ENCODE peak calls at places on chromosomes 13 and 19, in five cellular contexts. One of them, this sample, is unnamed.

GRCh38 chr13:109941951-109942350 is 155.6 kb upstream of the IRS2 start:
- DNase-seq in epithelial cell of esophagus: peak; percentile 80
- DNase-seq in K562: no peak
- DNase-seq in ecto neural progenitor cell: no peak
- DNase-seq in NCI-H526 treated with DMSO at 0.1 percent for 48 hours: no peak
- DNase-seq in this sample: no peak

GRCh38 chr13:29849731-29850212 is 645 bp downstream of the UBL3 start:
- DNase-seq in epithelial cell of esophagus: peak; percentile 83
- DNase-seq in K562: peak; percentile 30
- DNase-seq in ecto neural progenitor cell: peak; percentile 63
- DNase-seq in NCI-H526 treated with DMSO at 0.1 percent for 48 hours: peak; percentile 70
- DNase-seq in this sample: peak; percentile 74

GRCh38 chr19:39192846-39193245 is 3.9 kb upstream of the NCCRP1 start:
- DNase-seq in epithelial cell of esophagus: peak; percentile 44
- DNase-seq in K562: no peak
- DNase-seq in ecto neural progenitor cell: no peak
- DNase-seq in NCI-H526 treated with DMSO at 0.1 percent for 48 hours: no peak
- DNase-seq in this sample: no peak

GRCh38 chr19:28523619-28524018 is 689.3 kb downstream of the UQCRFS1 start:
- DNase-seq in epithelial cell of esophagus: no peak
- DNase-seq in K562: no peak
- DNase-seq in ecto neural progenitor cell: no peak
- DNase-seq in NCI-H526 treated with DMSO at 0.1 percent for 48 hours: no peak
- DNase-seq in this sample: no peak

GRCh38 chr19:8361921-8362793 is 1.8 kb upstream of the ANGPTL4 start:
- DNase-seq in epithelial cell of esophagus: peak; percentile 100
- DNase-seq in K562: no peak
- DNase-seq in ecto neural progenitor cell: no peak
- DNase-seq in NCI-H526 treated with DMSO at 0.1 percent for 48 hours: no peak
- DNase-seq in this sample: peak; percentile 96

GRCh38 chr19:54069482-54069881 is 5.8 kb upstream of the VSTM1 start:
- DNase-seq in epithelial cell of esophagus: no peak
- DNase-seq in K562: peak; percentile 2
- DNase-seq in ecto neural progenitor cell: no peak
- DNase-seq in NCI-H526 treated with DMSO at 0.1 percent for 48 hours: no peak
- DNase-seq in this sample: no peak

GRCh38 chr19:11181488-11181887 is 15.9 kb downstream of the KANK2 start:
- DNase-seq in epithelial cell of esophagus: no peak
- DNase-seq in K562: no peak
- DNase-seq in ecto neural progenitor cell: no peak
- DNase-seq in NCI-H526 treated with DMSO at 0.1 percent for 48 hours: no peak
- DNase-seq in this sample: no peak

GRCh38 chr13:26247011-26247410 is 6.9 kb upstream of the CDK8 start:
- DNase-seq in epithelial cell of esophagus: no peak
- DNase-seq in K562: no peak
- DNase-seq in ecto neural progenitor cell: no peak
- DNase-seq in NCI-H526 treated with DMSO at 0.1 percent for 48 hours: no peak
- DNase-seq in this sample: no peak

GRCh38 chr19:873084-874019 is 13.9 kb downstream of the CFD start:
- DNase-seq in epithelial cell of esophagus: peak; percentile 43
- DNase-seq in K562: peak; percentile 80
- DNase-seq in ecto neural progenitor cell: no peak
- DNase-seq in NCI-H526 treated with DMSO at 0.1 percent for 48 hours: no peak
- DNase-seq in this sample: peak; percentile 62

GRCh38 chr13:36766295-36766694 is 52.7 kb upstream of the RFXAP start:
- DNase-seq in epithelial cell of esophagus: peak; percentile 77
- DNase-seq in K562: no peak
- DNase-seq in ecto neural progenitor cell: no peak
- DNase-seq in NCI-H526 treated with DMSO at 0.1 percent for 48 hours: no peak
- DNase-seq in this sample: no peak

GRCh38 chr19:55175117-55175867 is 4.8 kb downstream of the SYT5 start:
- DNase-seq in epithelial cell of esophagus: no peak
- DNase-seq in K562: peak; percentile 96
- DNase-seq in ecto neural progenitor cell: peak; percentile 59
- DNase-seq in NCI-H526 treated with DMSO at 0.1 percent for 48 hours: peak; percentile 39
- DNase-seq in this sample: peak; percentile 22

This sample was measured in left ventricle myocardium superior.